ENCODE peak calls at places on chromosome 9, in five cellular contexts. One of them, this sample, is unnamed.
A peak's percentile ranks its signal among the peaks of the same experiment; 100 is the strongest.

GRCh38 chr9:8651830-8652229 is 852.3 kb upstream of the DMAC1 start:
- DNase-seq in trophoblast cell: no peak
- DNase-seq in H9: no peak
- DNase-seq in mesenchymal stem cell: no peak
- DNase-seq in neuronal stem cell: no peak
- DNase-seq in this sample: no peak

GRCh38 chr9:88583901-88584596 is 49.1 kb downstream of the NXNL2 start:
- DNase-seq in trophoblast cell: no peak
- DNase-seq in H9: no peak
- DNase-seq in mesenchymal stem cell: peak; percentile 84
- DNase-seq in neuronal stem cell: no peak
- DNase-seq in this sample: peak; percentile 85

GRCh38 chr9:121634329-121634784 is 17.1 kb upstream of the DAB2IP start:
- DNase-seq in trophoblast cell: no peak
- DNase-seq in H9: no peak
- DNase-seq in mesenchymal stem cell: no peak
- DNase-seq in neuronal stem cell: no peak
- DNase-seq in this sample: no peak

GRCh38 chr9:114696814-114697544 is 15.0 kb upstream of the TEX48 start:
- DNase-seq in trophoblast cell: no peak
- DNase-seq in H9: no peak
- DNase-seq in mesenchymal stem cell: peak; percentile 45
- DNase-seq in neuronal stem cell: no peak
- DNase-seq in this sample: peak; percentile 62

GRCh38 chr9:80553986-80554715 is 982.4 kb downstream of the TLE4 start:
- DNase-seq in trophoblast cell: no peak
- DNase-seq in H9: no peak
- DNase-seq in mesenchymal stem cell: no peak
- DNase-seq in neuronal stem cell: no peak
- DNase-seq in this sample: no peak

GRCh38 chr9:92992549-92992948 is 45.2 kb downstream of the FGD3 start:
- DNase-seq in trophoblast cell: no peak
- DNase-seq in H9: peak; percentile 60
- DNase-seq in mesenchymal stem cell: no peak
- DNase-seq in neuronal stem cell: no peak
- DNase-seq in this sample: no peak

GRCh38 chr9:91382298-91382697 is 20.6 kb upstream of the AUH start:
- DNase-seq in trophoblast cell: no peak
- DNase-seq in H9: no peak
- DNase-seq in mesenchymal stem cell: no peak
- DNase-seq in neuronal stem cell: no peak
- DNase-seq in this sample: no peak

GRCh38 chr9:136095028-136095494 is at the start of gene NACC2:
- DNase-seq in trophoblast cell: peak; percentile 85
- DNase-seq in H9: no peak
- DNase-seq in mesenchymal stem cell: peak; percentile 61
- DNase-seq in neuronal stem cell: peak; percentile 38
- DNase-seq in this sample: peak; percentile 52

GRCh38 chr9:134987906-134988700 is 70.4 kb upstream of the FCN1 start:
- DNase-seq in trophoblast cell: no peak
- DNase-seq in H9: no peak
- DNase-seq in mesenchymal stem cell: no peak
- DNase-seq in neuronal stem cell: no peak
- DNase-seq in this sample: no peak

GRCh38 chr9:35557330-35557729 is 47.7 kb upstream of the TESK1 start:
- DNase-seq in trophoblast cell: no peak
- DNase-seq in H9: no peak
- DNase-seq in mesenchymal stem cell: no peak
- DNase-seq in neuronal stem cell: no peak
- DNase-seq in this sample: no peak

GRCh38 chr9:116157436-116158138 is 4.0 kb downstream of the PAPPA start:
- DNase-seq in trophoblast cell: no peak
- DNase-seq in H9: no peak
- DNase-seq in mesenchymal stem cell: peak; percentile 80
- DNase-seq in neuronal stem cell: peak; percentile 62
- DNase-seq in this sample: peak; percentile 60

GRCh38 chr9:22813520-22813919 is 366.9 kb downstream of the DMRTA1 start:
- DNase-seq in trophoblast cell: peak; percentile 7
- DNase-seq in H9: no peak
- DNase-seq in mesenchymal stem cell: peak; percentile 6
- DNase-seq in neuronal stem cell: peak; percentile 18
- DNase-seq in this sample: peak; percentile 52

GRCh38 chr9:7982907-7983306 is 183.3 kb upstream of the DMAC1 start:
- DNase-seq in trophoblast cell: no peak
- DNase-seq in H9: no peak
- DNase-seq in mesenchymal stem cell: no peak
- DNase-seq in neuronal stem cell: no peak
- DNase-seq in this sample: no peak

GRCh38 chr9:37449877-37450632 is 15.2 kb downstream of the ZBTB5 start:
- DNase-seq in trophoblast cell: no peak
- DNase-seq in H9: no peak
- DNase-seq in mesenchymal stem cell: no peak
- DNase-seq in neuronal stem cell: peak; percentile 75
- DNase-seq in this sample: no peak

GRCh38 chr9:100206899-100207298 is 107.9 kb downstream of the INVS start:
- DNase-seq in trophoblast cell: no peak
- DNase-seq in H9: no peak
- DNase-seq in mesenchymal stem cell: no peak
- DNase-seq in neuronal stem cell: no peak
- DNase-seq in this sample: peak; percentile 10

GRCh38 chr9:5621327-5621726 is 7.6 kb upstream of the RIC1 start:
- DNase-seq in trophoblast cell: no peak
- DNase-seq in H9: no peak
- DNase-seq in mesenchymal stem cell: peak; percentile 43
- DNase-seq in neuronal stem cell: no peak
- DNase-seq in this sample: peak; percentile 87

GRCh38 chr9:72038408-72038807 is 22.0 kb downstream of the C9orf57 start:
- DNase-seq in trophoblast cell: no peak
- DNase-seq in H9: no peak
- DNase-seq in mesenchymal stem cell: no peak
- DNase-seq in neuronal stem cell: no peak
- DNase-seq in this sample: no peak

GRCh38 chr9:93582115-93582514 is 5.7 kb downstream of the PHF2 start:
- DNase-seq in trophoblast cell: peak; percentile 53
- DNase-seq in H9: peak; percentile 36
- DNase-seq in mesenchymal stem cell: no peak
- DNase-seq in neuronal stem cell: no peak
- DNase-seq in this sample: no peak

GRCh38 chr9:130833324-130833990 is 1.6 kb upstream of the ABL1 start:
- DNase-seq in trophoblast cell: no peak
- DNase-seq in H9: no peak
- DNase-seq in mesenchymal stem cell: no peak
- DNase-seq in neuronal stem cell: no peak
- DNase-seq in this sample: peak; percentile 78

GRCh38 chr9:71984388-71985069 is 73.1 kb downstream of the C9orf85 start:
- DNase-seq in trophoblast cell: peak; percentile 87
- DNase-seq in H9: peak; percentile 43
- DNase-seq in mesenchymal stem cell: peak; percentile 14
- DNase-seq in neuronal stem cell: no peak
- DNase-seq in this sample: peak; percentile 77

GRCh38 chr9:114221706-114222465 is 66.5 kb downstream of the COL27A1 start:
- DNase-seq in trophoblast cell: no peak
- DNase-seq in H9: no peak
- DNase-seq in mesenchymal stem cell: peak; percentile 42
- DNase-seq in neuronal stem cell: no peak
- DNase-seq in this sample: peak; percentile 54

GRCh38 chr9:23702311-23702922 is 123.6 kb downstream of the ELAVL2 start:
- DNase-seq in trophoblast cell: peak; percentile 36
- DNase-seq in H9: no peak
- DNase-seq in mesenchymal stem cell: no peak
- DNase-seq in neuronal stem cell: no peak
- DNase-seq in this sample: no peak

GRCh38 chr9:36151306-36152210 is 15.0 kb downstream of the GLIPR2 start:
- DNase-seq in trophoblast cell: peak; percentile 37
- DNase-seq in H9: no peak
- DNase-seq in mesenchymal stem cell: peak; percentile 87
- DNase-seq in neuronal stem cell: no peak
- DNase-seq in this sample: peak; percentile 64

GRCh38 chr9:135167839-135168378 is 80.4 kb downstream of the OLFM1 start:
- DNase-seq in trophoblast cell: no peak
- DNase-seq in H9: no peak
- DNase-seq in mesenchymal stem cell: no peak
- DNase-seq in neuronal stem cell: no peak
- DNase-seq in this sample: no peak

GRCh38 chr9:90296539-90296938 is 346.1 kb downstream of the DIRAS2 start:
- DNase-seq in trophoblast cell: no peak
- DNase-seq in H9: no peak
- DNase-seq in mesenchymal stem cell: no peak
- DNase-seq in neuronal stem cell: no peak
- DNase-seq in this sample: no peak

GRCh38 chr9:81312346-81312745 is 377.0 kb downstream of the TLE1 start:
- DNase-seq in trophoblast cell: no peak
- DNase-seq in H9: no peak
- DNase-seq in mesenchymal stem cell: no peak
- DNase-seq in neuronal stem cell: no peak
- DNase-seq in this sample: no peak

GRCh38 chr9:74524289-74524688 is 27.2 kb downstream of the RORB start:
- DNase-seq in trophoblast cell: no peak
- DNase-seq in H9: no peak
- DNase-seq in mesenchymal stem cell: no peak
- DNase-seq in neuronal stem cell: no peak
- DNase-seq in this sample: no peak

GRCh38 chr9:128885376-128885775 is 3.4 kb downstream of the LRRC8A start:
- DNase-seq in trophoblast cell: no peak
- DNase-seq in H9: no peak
- DNase-seq in mesenchymal stem cell: no peak
- DNase-seq in neuronal stem cell: no peak
- DNase-seq in this sample: no peak
- H4K91ac ChIP-seq in trophoblast cell: no peak overlapping the region
- H4K91ac ChIP-seq in H9: no peak overlapping the region
- H4K91ac ChIP-seq in mesenchymal stem cell: no peak overlapping the region
- H4K91ac ChIP-seq in neuronal stem cell: no peak overlapping the region
- H4K91ac ChIP-seq in this sample: no peak overlapping the region

DNA sequence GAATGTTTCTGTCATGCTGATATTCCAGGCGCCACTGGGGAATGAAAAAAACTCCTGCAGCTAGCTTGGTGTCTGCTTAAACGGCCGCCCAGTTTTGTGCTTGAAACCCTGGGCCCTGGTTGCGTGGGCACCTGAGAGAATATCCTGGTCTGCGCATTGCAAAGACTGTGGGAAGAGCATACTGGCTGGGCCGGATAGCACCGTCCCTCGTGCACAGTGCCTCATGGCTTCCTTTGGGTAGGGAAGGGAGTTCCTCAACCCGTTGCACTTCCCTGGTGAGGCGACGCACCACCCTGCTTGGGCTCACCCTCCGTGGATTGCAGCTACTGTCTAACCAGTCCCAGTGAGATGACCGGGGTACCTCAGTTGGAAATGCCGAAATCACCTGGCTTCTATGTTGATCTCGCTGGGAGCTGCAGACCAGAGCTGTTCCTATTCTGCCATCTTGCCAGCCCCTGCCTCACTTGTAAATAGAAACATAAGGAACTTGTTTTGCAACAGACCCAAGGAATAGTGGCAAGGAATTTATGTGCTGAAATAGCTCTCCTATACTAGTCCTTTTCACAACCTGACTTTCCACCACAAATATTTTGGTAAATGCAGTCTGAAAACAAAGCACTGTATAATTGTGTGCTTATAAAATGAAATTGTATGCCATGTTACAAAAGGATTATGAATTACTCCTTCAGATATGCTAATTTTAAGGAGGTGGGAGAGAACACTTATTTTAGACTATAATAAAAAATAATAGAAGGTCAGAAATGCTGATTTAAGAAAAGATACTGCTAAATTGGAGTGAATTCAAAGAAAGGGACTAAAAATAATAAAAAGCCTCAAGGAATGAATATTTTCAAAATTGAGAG is 90.3 kb downstream of the ADAMTSL1 start:
- DNase-seq in trophoblast cell: no peak
- DNase-seq in H9: no peak
- DNase-seq in mesenchymal stem cell: no peak
- DNase-seq in neuronal stem cell: no peak
- DNase-seq in this sample: no peak
- H4K91ac ChIP-seq in trophoblast cell: no peak overlapping the region
- H4K91ac ChIP-seq in H9: no peak overlapping the region
- H4K91ac ChIP-seq in mesenchymal stem cell: no peak overlapping the region
- H4K91ac ChIP-seq in neuronal stem cell: no peak overlapping the region
- H4K91ac ChIP-seq in this sample: no peak overlapping the region

GRCh38 chr9:95495988-95496387 is 20.8 kb downstream of the PTCH1 start:
- DNase-seq in trophoblast cell: no peak
- DNase-seq in H9: no peak
- DNase-seq in mesenchymal stem cell: no peak
- DNase-seq in neuronal stem cell: peak; percentile 81
- DNase-seq in this sample: no peak

GRCh38 chr9:95494416-95495371 is 22.1 kb downstream of the PTCH1 start:
- DNase-seq in trophoblast cell: peak; percentile 76
- DNase-seq in H9: peak; percentile 88
- DNase-seq in mesenchymal stem cell: peak; percentile 61
- DNase-seq in neuronal stem cell: no peak
- DNase-seq in this sample: no peak

GRCh38 chr9:95491543-95492330 is 25.0 kb downstream of the PTCH1 start:
- DNase-seq in trophoblast cell: no peak
- DNase-seq in H9: no peak
- DNase-seq in mesenchymal stem cell: no peak
- DNase-seq in neuronal stem cell: no peak
- DNase-seq in this sample: no peak

GRCh38 chr9:95495529-95495928 is 21.2 kb downstream of the PTCH1 start:
- DNase-seq in trophoblast cell: no peak
- DNase-seq in H9: no peak
- DNase-seq in mesenchymal stem cell: no peak
- DNase-seq in neuronal stem cell: no peak
- DNase-seq in this sample: no peak

GRCh38 chr9:95494022-95494415 is 22.8 kb downstream of the PTCH1 start:
- DNase-seq in trophoblast cell: peak; percentile 53
- DNase-seq in H9: no peak
- DNase-seq in mesenchymal stem cell: no peak
- DNase-seq in neuronal stem cell: no peak
- DNase-seq in this sample: no peak
- H4K91ac ChIP-seq in trophoblast cell: no peak overlapping the region
- H4K91ac ChIP-seq in H9: no peak overlapping the region
- H4K91ac ChIP-seq in mesenchymal stem cell: no peak overlapping the region
- H4K91ac ChIP-seq in neuronal stem cell: peak overlapping the region; percentile 93
- H4K91ac ChIP-seq in this sample: no peak overlapping the region

DNA sequence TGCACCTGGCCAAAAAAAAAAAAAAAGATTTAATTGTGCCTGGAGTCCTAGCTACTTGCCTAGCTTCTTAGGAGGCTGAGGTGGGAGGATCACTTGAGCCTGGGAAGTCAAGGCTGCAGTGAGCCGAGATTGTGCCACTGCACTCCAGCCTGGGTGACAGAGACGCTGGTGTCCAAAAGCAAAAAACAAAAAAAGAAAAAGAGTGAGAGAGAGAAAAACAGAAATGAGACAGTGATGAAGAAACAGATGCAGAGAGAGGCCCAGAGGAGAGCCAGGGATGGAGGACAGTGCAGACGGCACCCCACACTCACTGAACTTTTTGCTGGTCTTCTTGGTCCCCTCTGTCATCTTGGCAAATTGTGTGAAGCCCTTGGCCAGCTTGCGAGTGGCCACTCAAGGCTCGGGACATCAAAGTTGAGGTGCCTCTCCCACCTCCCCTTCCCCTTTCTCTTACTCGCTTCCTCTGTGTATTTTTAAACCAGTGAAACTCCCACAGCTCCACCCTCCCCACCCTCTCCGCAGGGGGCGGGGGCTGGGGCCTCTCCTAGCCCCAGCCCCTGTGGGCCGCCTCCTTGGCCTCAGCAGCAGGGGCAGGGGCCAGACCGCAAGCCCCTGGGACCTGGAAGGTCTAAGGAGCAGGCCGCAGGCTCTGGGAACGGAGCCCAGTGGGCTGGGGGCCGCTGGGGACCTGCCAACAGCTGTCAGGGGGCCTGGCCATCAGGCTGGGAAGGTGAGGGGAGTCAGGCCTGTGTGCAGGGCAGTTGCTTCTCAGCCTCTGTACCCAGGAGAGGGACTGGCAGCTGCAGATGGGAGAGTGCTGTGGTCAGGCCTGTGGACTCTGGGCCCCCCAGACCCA is at the start of gene SH2D3C:
- DNase-seq in trophoblast cell: no peak
- DNase-seq in H9: no peak
- DNase-seq in mesenchymal stem cell: no peak
- DNase-seq in neuronal stem cell: no peak
- DNase-seq in this sample: no peak
- H4K91ac ChIP-seq in trophoblast cell: no peak within 1 kb of the TSS
- H4K91ac ChIP-seq in H9: no peak within 1 kb of the TSS
- H4K91ac ChIP-seq in mesenchymal stem cell: no peak within 1 kb of the TSS
- H4K91ac ChIP-seq in neuronal stem cell: peak within 1 kb of the TSS; percentile 77
- H4K91ac ChIP-seq in this sample: no peak within 1 kb of the TSS

This sample was measured in IMR-90.